ENCODE peak calls at places on chromosome 9, in five cellular contexts. J is endothelial cell; M is stimulated activated CD8-positive, alpha-beta memory T cell treated with anti-CD3 and anti-CD28 coated beads, Interleukin-2, amount 100 ng/mL, for 48 hours; K is progenitor cell of endocrine pancreas; B is fibroblast of pulmonary artery. N is an unnamed sample.

GRCh38 chr9:81266674-81267073 is 422.7 kb downstream of the TLE1 start:
- DNase-seq in J (no peak), M (no peak), K (no peak), B (peak), N (no peak)

GRCh38 chr9:91978739-91979414 is 28.8 kb upstream of the ROR2 start:
- DNase-seq in J (peak), M (no peak), K (no peak), B (peak), N (no peak)

GRCh38 chr9:134099123-134099761 is 31.4 kb upstream of the BRD3 start:
- DNase-seq in J (peak), M (peak), K (no peak), B (peak), N (no peak)

GRCh38 chr9:124256517-124257069 is 1.2 kb upstream of the NEK6 start:
- DNase-seq in J (no peak), M (no peak), K (no peak), B (peak), N (no peak)

GRCh38 chr9:136656795-136657611 is 5.7 kb upstream of the EGFL7 start:
- DNase-seq in J (no peak), M (no peak), K (no peak), B (no peak), N (no peak)

GRCh38 chr9:133955821-133956411 is 36.2 kb downstream of the VAV2 start:
- DNase-seq in J (peak), M (peak), K (no peak), B (peak), N (no peak)

GRCh38 chr9:132545578-132545977 is 36.8 kb upstream of the BARHL1 start:
- DNase-seq in J (no peak), M (no peak), K (no peak), B (no peak), N (no peak)

GRCh38 chr9:107176701-107177100 is 106.4 kb upstream of the RAD23B start:
- DNase-seq in J (no peak), M (no peak), K (no peak), B (peak), N (no peak)

GRCh38 chr9:2029666-2030170 is 14.6 kb downstream of the SMARCA2 start:
- DNase-seq in J (no peak), M (no peak), K (no peak), B (no peak), N (no peak)

GRCh38 chr9:92263131-92263530 is 30.4 kb downstream of the IARS1 start:
- DNase-seq in J (no peak), M (no peak), K (no peak), B (no peak), N (no peak)

GRCh38 chr9:134433101-134433500 is 106.8 kb downstream of the RXRA start:
- DNase-seq in J (no peak), M (no peak), K (no peak), B (peak), N (no peak)

GRCh38 chr9:20292002-20292401 is 330.3 kb downstream of the MLLT3 start:
- DNase-seq in J (no peak), M (no peak), K (no peak), B (peak), N (no peak)

GRCh38 chr9:136558373-136558772 is 12.5 kb upstream of the NOTCH1 start:
- DNase-seq in J (no peak), M (no peak), K (no peak), B (no peak), N (no peak)

GRCh38 chr9:93994132-93994531 is 39.0 kb upstream of the BARX1 start:
- DNase-seq in J (no peak), M (no peak), K (no peak), B (no peak), N (no peak)

GRCh38 chr9:75121914-75122558 is 33.7 kb downstream of the OSTF1 start:
- DNase-seq in J (no peak), M (no peak), K (no peak), B (no peak), N (no peak)